ENCODE peak calls at places on chromosomes 2 and 18, in five cellular contexts. G is SK-N-SH, S is HCT116, M is H1, R is HepG2. Q is an unnamed sample.

GRCh38 chr18:21741511-21742322 is 1.1 kb downstream of the MIB1 start:
- DNase-seq in G (peak; percentile 63), S (no peak), M (no peak), R (no peak), Q (no peak)

GRCh38 chr2:44949329-44950151 is 8.0 kb downstream of the SIX3 start:
- DNase-seq in G (peak; percentile 57), S (no peak), M (no peak), R (no peak), Q (no peak)

GRCh38 chr18:8177330-8178016 is 431.8 kb upstream of the RAB12 start:
- DNase-seq in G (no peak), S (no peak), M (no peak), R (peak; percentile 72), Q (no peak)

GRCh38 chr2:136905779-136906178 is 140.4 kb downstream of the THSD7B start:
- DNase-seq in G (no peak), S (no peak), M (no peak), R (no peak), Q (no peak)

GRCh38 chr2:113847144-113847543 is 42.7 kb upstream of the ACTR3 start:
- DNase-seq in G (no peak), S (no peak), M (no peak), R (no peak), Q (no peak)

GRCh38 chr2:148967484-148967883 is 71.0 kb upstream of the LYPD6B start:
- DNase-seq in G (no peak), S (no peak), M (no peak), R (no peak), Q (no peak)

GRCh38 chr2:23454501-23455120 is 69.6 kb downstream of the KLHL29 start:
- DNase-seq in G (no peak), S (no peak), M (no peak), R (no peak), Q (no peak)

GRCh38 chr2:166074430-166074829 is 53.4 kb downstream of the SCN1A start:
- DNase-seq in G (peak; percentile 16), S (no peak), M (no peak), R (no peak), Q (no peak)

GRCh38 chr2:240502059-240502429 is 55.7 kb downstream of the ANKMY1 start:
- DNase-seq in G (no peak), S (no peak), M (no peak), R (no peak), Q (no peak)

GRCh38 chr2:17625446-17625845 is 85.0 kb downstream of the VSNL1 start:
- DNase-seq in G (no peak), S (no peak), M (no peak), R (no peak), Q (no peak)

GRCh38 chr2:230203110-230203676 is 16.6 kb downstream of the SP110 start:
- DNase-seq in G (no peak), S (no peak), M (no peak), R (no peak), Q (no peak)

GRCh38 chr2:96835830-96836229 is 8.0 kb downstream of the ANKRD23 start:
- DNase-seq in G (no peak), S (no peak), M (no peak), R (no peak), Q (no peak)

GRCh38 chr2:23615216-23616020 is 230.4 kb downstream of the KLHL29 start:
- DNase-seq in G (no peak), S (no peak), M (no peak), R (no peak), Q (no peak)

GRCh38 chr2:223618172-223619035 is 16.2 kb upstream of the SCG2 start:
- DNase-seq in G (no peak), S (no peak), M (peak; percentile 83), R (no peak), Q (no peak)

GRCh38 chr2:181077128-181077709 is 96.8 kb downstream of the UBE2E3 start:
- DNase-seq in G (peak; percentile 37), S (peak; percentile 22), M (no peak), R (peak; percentile 60), Q (peak; percentile 65)

GRCh38 chr2:120444691-120445240 is 98.8 kb downstream of the INHBB start:
- DNase-seq in G (no peak), S (no peak), M (no peak), R (no peak), Q (no peak)

GRCh38 chr2:231037202-231037730 is at the start of gene C2orf72:
- DNase-seq in G (peak; percentile 94), S (no peak), M (no peak), R (no peak), Q (peak; percentile 59)

GRCh38 chr2:215764441-215765048 is 248.8 kb downstream of the MREG start:
- DNase-seq in G (no peak), S (no peak), M (no peak), R (no peak), Q (no peak)

GRCh38 chr18:48872234-48873145 is 78.3 kb downstream of the SMAD7 start:
- DNase-seq in G (no peak), S (no peak), M (no peak), R (no peak), Q (no peak)

GRCh38 chr2:97355176-97355575 is 234.5 kb downstream of the ANKRD36B start:
- DNase-seq in G (no peak), S (no peak), M (no peak), R (no peak), Q (no peak)

GRCh38 chr2:128577141-128577930 is 258.7 kb upstream of the HS6ST1 start:
- DNase-seq in G (no peak), S (no peak), M (no peak), R (no peak), Q (no peak)

GRCh38 chr18:75783816-75784215 is 356.3 kb upstream of the SMIM21 start:
- DNase-seq in G (no peak), S (no peak), M (no peak), R (no peak), Q (no peak)

GRCh38 chr2:18830962-18831361 is 241.6 kb upstream of the NT5C1B start:
- DNase-seq in G (peak; percentile 11), S (no peak), M (no peak), R (peak; percentile 69), Q (no peak)
- TF ChIP-seq JUND in G (no peak), S (no peak), M (no peak), R (peak; percentile 33), Q (no peak)

DNA sequence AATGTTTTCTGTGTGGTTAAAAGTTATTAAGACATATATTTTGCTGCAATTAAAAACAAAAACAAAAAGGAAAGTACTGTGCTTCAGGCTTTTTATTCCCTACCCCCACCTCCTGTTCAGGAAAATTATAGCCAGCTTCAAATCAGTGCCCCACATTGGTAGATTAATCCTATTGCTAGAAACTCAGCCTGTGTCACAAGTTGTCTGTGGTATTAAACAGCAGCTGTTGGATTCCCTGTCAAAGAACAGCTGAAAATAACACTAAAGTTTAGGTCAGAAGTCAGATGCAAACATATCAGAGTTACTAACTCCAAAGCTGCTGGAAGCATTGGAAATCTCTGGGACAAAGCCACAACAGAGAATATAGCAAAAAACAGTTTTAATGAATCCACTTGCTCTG is 798 bp upstream of the CCDC141 start:
- DNase-seq in G (no peak), S (no peak), M (no peak), R (no peak), Q (no peak)
- TF ChIP-seq JUND in G (no peak), S (no peak), M (no peak), R (no peak), Q (no peak)

GRCh38 chr2:227455200-227455599 is 16.8 kb upstream of the AGFG1 start:
- DNase-seq in G (no peak), S (no peak), M (no peak), R (no peak), Q (no peak)
- TF ChIP-seq JUND in G (no peak), S (no peak), M (no peak), R (no peak), Q (no peak)

DNA sequence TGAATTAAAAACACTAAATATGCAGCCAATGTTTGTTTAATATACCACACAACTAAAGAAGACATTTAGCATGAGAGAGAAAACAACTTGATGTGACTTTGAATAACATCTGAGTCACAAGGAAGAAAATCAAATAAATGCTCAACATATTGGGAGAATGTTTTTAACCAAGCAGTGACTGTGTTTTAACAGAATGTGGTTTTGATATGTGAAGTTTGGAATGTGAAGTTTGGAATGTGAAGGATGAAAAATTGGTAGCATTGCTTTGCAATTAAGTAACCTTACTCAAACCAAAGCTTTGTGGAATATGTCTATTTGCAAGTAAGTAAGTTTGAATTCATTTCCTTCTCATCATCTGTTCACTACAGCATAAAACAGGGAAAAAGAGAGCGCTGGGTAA is 128.2 kb upstream of the DNAJC10 start:
- DNase-seq in G (no peak), S (no peak), M (no peak), R (no peak), Q (no peak)
- TF ChIP-seq JUND in G (peak; percentile 82), S (no peak), M (no peak), R (no peak), Q (no peak)

DNA sequence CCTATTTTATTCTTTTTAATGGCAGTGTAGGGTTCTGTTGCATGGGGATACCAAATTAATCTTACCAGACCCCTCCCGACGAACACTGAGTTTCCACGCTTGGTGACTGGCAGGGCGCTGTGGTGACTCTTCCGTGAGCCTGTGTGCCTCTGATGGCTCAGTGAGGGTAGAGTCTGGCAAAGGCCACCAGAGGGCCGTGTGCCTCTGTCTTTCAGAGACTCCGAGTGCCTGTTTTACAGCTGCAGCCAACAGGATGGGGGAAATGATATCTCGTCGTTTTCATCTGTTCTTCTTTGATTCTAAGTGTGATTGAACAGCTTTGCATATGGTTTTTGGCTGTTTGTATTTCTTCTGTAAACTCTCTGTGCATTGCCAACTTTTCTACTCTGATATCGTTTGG is 99.8 kb downstream of the ZNF236 start:
- DNase-seq in G (peak; percentile 83), S (peak; percentile 2), M (peak; percentile 25), R (peak; percentile 22), Q (peak; percentile 51)
- TF ChIP-seq JUND in G (no peak), S (no peak), M (no peak), R (no peak), Q (no peak)

DNA sequence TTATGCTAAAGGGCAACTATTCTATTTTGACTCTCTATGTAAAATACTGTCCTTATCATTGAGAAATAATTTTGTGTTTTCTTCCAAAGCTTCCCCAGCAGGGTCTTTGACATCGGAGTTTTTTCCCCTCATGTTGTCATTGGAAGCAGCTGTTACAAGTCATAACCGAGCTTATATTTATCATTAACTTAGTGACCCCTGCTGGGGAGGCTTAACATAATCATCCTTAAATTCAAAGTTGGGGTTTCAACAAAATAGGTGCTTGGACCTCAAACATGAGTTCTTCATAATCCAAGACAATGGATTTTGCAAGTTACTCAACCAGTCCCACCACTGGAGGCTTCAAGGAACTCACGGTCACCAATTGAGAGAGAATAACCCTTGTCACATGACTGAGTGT is 330.9 kb downstream of the DCC start:
- DNase-seq in G (peak; percentile 37), S (no peak), M (no peak), R (peak; percentile 4), Q (peak; percentile 26)
- TF ChIP-seq JUND in G (no peak), S (no peak), M (no peak), R (no peak), Q (no peak)